ENCODE peak calls at places on chromosomes 2 and 18, in seven cellular contexts. One of them, this sample, is unnamed.

GRCh38 chr18:61331051-61331450 is 2.2 kb upstream of the CDH20 start:
- DNase-seq in T-helper 22 cell: no peak
- DNase-seq in HEK293T: no peak
- DNase-seq in globus pallidus: no peak
- DNase-seq in foreskin fibroblast: no peak
- DNase-seq in kidney: no peak
- DNase-seq in aorta: no peak
- DNase-seq in this sample: no peak

GRCh38 chr2:62593825-62594224 is 87.8 kb upstream of the TMEM17 start:
- DNase-seq in globus pallidus: no peak
- DNase-seq in HEK293T: no peak
- DNase-seq in kidney: no peak
- DNase-seq in T-helper 22 cell: no peak
- DNase-seq in aorta: no peak
- DNase-seq in foreskin fibroblast: no peak
- DNase-seq in this sample: no peak

GRCh38 chr2:189083088-189083487 is 96.5 kb downstream of the COL5A2 start:
- DNase-seq in globus pallidus: no peak
- DNase-seq in T-helper 22 cell: no peak
- DNase-seq in HEK293T: no peak
- DNase-seq in foreskin fibroblast: no peak
- DNase-seq in kidney: no peak
- DNase-seq in aorta: no peak
- DNase-seq in this sample: no peak

GRCh38 chr2:120346667-120347358 is 877 bp downstream of the INHBB start:
- DNase-seq in aorta: no peak
- DNase-seq in T-helper 22 cell: no peak
- DNase-seq in globus pallidus: no peak
- DNase-seq in HEK293T: no peak
- DNase-seq in foreskin fibroblast: peak
- DNase-seq in kidney: peak
- DNase-seq in this sample: no peak

GRCh38 chr18:46459789-46460455 is 197.1 kb downstream of the LOXHD1 start:
- DNase-seq in foreskin fibroblast: no peak
- DNase-seq in globus pallidus: no peak
- DNase-seq in kidney: no peak
- DNase-seq in HEK293T: no peak
- DNase-seq in T-helper 22 cell: no peak
- DNase-seq in aorta: no peak
- DNase-seq in this sample: no peak

GRCh38 chr2:46818141-46818552 is 97.5 kb downstream of the MCFD2 start:
- DNase-seq in aorta: peak
- DNase-seq in HEK293T: no peak
- DNase-seq in T-helper 22 cell: no peak
- DNase-seq in foreskin fibroblast: peak
- DNase-seq in kidney: peak
- DNase-seq in globus pallidus: no peak
- DNase-seq in this sample: no peak

GRCh38 chr18:10259075-10259474 is 195.4 kb upstream of the APCDD1 start:
- DNase-seq in kidney: no peak
- DNase-seq in foreskin fibroblast: no peak
- DNase-seq in T-helper 22 cell: no peak
- DNase-seq in globus pallidus: no peak
- DNase-seq in HEK293T: no peak
- DNase-seq in aorta: no peak
- DNase-seq in this sample: no peak

GRCh38 chr2:200603972-200604371 is 18.2 kb downstream of the AOX1 start:
- DNase-seq in aorta: no peak
- DNase-seq in globus pallidus: no peak
- DNase-seq in kidney: no peak
- DNase-seq in foreskin fibroblast: peak
- DNase-seq in T-helper 22 cell: no peak
- DNase-seq in HEK293T: no peak
- DNase-seq in this sample: no peak

GRCh38 chr18:78685250-78685979 is 294.2 kb upstream of the SALL3 start:
- DNase-seq in kidney: no peak
- DNase-seq in foreskin fibroblast: no peak
- DNase-seq in globus pallidus: no peak
- DNase-seq in HEK293T: no peak
- DNase-seq in T-helper 22 cell: no peak
- DNase-seq in aorta: no peak
- DNase-seq in this sample: no peak

GRCh38 chr2:238069021-238069709 is 8.4 kb downstream of the SCLY start:
- DNase-seq in HEK293T: no peak
- DNase-seq in T-helper 22 cell: no peak
- DNase-seq in globus pallidus: no peak
- DNase-seq in aorta: no peak
- DNase-seq in kidney: no peak
- DNase-seq in foreskin fibroblast: no peak
- DNase-seq in this sample: no peak

GRCh38 chr2:224927011-224927410 is 115.3 kb downstream of the DOCK10 start:
- DNase-seq in HEK293T: no peak
- DNase-seq in globus pallidus: no peak
- DNase-seq in kidney: no peak
- DNase-seq in foreskin fibroblast: no peak
- DNase-seq in aorta: no peak
- DNase-seq in T-helper 22 cell: no peak
- DNase-seq in this sample: no peak

GRCh38 chr2:189421644-189422043 is 19.6 kb upstream of the WDR75 start:
- DNase-seq in foreskin fibroblast: peak
- DNase-seq in HEK293T: no peak
- DNase-seq in aorta: no peak
- DNase-seq in kidney: no peak
- DNase-seq in globus pallidus: no peak
- DNase-seq in T-helper 22 cell: no peak
- DNase-seq in this sample: no peak

GRCh38 chr18:3397031-3397750 is 52.8 kb upstream of the TGIF1 start:
- DNase-seq in HEK293T: no peak
- DNase-seq in T-helper 22 cell: no peak
- DNase-seq in globus pallidus: peak
- DNase-seq in foreskin fibroblast: no peak
- DNase-seq in aorta: no peak
- DNase-seq in kidney: no peak
- DNase-seq in this sample: no peak

GRCh38 chr2:112491946-112492345 is 10.0 kb downstream of the TTL start:
- DNase-seq in kidney: no peak
- DNase-seq in foreskin fibroblast: no peak
- DNase-seq in globus pallidus: peak
- DNase-seq in T-helper 22 cell: no peak
- DNase-seq in aorta: no peak
- DNase-seq in HEK293T: no peak
- DNase-seq in this sample: no peak

GRCh38 chr18:52903858-52904257 is 563.9 kb downstream of the DCC start:
- DNase-seq in globus pallidus: peak
- DNase-seq in foreskin fibroblast: no peak
- DNase-seq in kidney: no peak
- DNase-seq in T-helper 22 cell: no peak
- DNase-seq in aorta: no peak
- DNase-seq in HEK293T: peak
- DNase-seq in this sample: no peak

GRCh38 chr2:95021847-95022246 is 3.7 kb upstream of the MAL start:
- DNase-seq in foreskin fibroblast: no peak
- DNase-seq in HEK293T: no peak
- DNase-seq in aorta: no peak
- DNase-seq in globus pallidus: peak
- DNase-seq in kidney: no peak
- DNase-seq in T-helper 22 cell: no peak
- DNase-seq in this sample: no peak

GRCh38 chr18:35620765-35621164 is 39.2 kb downstream of the GALNT1 start:
- DNase-seq in aorta: no peak
- DNase-seq in foreskin fibroblast: no peak
- DNase-seq in HEK293T: no peak
- DNase-seq in globus pallidus: peak
- DNase-seq in kidney: no peak
- DNase-seq in T-helper 22 cell: no peak
- DNase-seq in this sample: no peak

GRCh38 chr2:238136820-238137537 is 1.5 kb upstream of the KLHL30 start:
- DNase-seq in foreskin fibroblast: peak
- DNase-seq in HEK293T: no peak
- DNase-seq in globus pallidus: no peak
- DNase-seq in kidney: peak
- DNase-seq in aorta: peak
- DNase-seq in T-helper 22 cell: no peak
- DNase-seq in this sample: peak

GRCh38 chr2:126908721-126909177 is 10.1 kb downstream of the TEX51 start:
- DNase-seq in foreskin fibroblast: no peak
- DNase-seq in globus pallidus: no peak
- DNase-seq in T-helper 22 cell: no peak
- DNase-seq in kidney: peak
- DNase-seq in HEK293T: no peak
- DNase-seq in aorta: no peak
- DNase-seq in this sample: no peak

GRCh38 chr2:156181208-156181607 is 151.3 kb downstream of the NR4A2 start:
- DNase-seq in globus pallidus: no peak
- DNase-seq in kidney: no peak
- DNase-seq in HEK293T: no peak
- DNase-seq in aorta: no peak
- DNase-seq in T-helper 22 cell: no peak
- DNase-seq in foreskin fibroblast: no peak
- DNase-seq in this sample: no peak

GRCh38 chr2:172234716-172235661 is 132.3 kb upstream of the DLX2 start:
- DNase-seq in T-helper 22 cell: no peak
- DNase-seq in HEK293T: peak
- DNase-seq in kidney: peak
- DNase-seq in foreskin fibroblast: peak
- DNase-seq in aorta: no peak
- DNase-seq in globus pallidus: no peak
- DNase-seq in this sample: no peak

GRCh38 chr18:57113783-57114465 is 33.0 kb upstream of the BOD1L2 start:
- DNase-seq in aorta: no peak
- DNase-seq in HEK293T: no peak
- DNase-seq in globus pallidus: peak
- DNase-seq in foreskin fibroblast: no peak
- DNase-seq in T-helper 22 cell: no peak
- DNase-seq in kidney: no peak
- DNase-seq in this sample: no peak

GRCh38 chr18:11669271-11669947 is 19.7 kb upstream of the GNAL start:
- DNase-seq in aorta: no peak
- DNase-seq in globus pallidus: no peak
- DNase-seq in T-helper 22 cell: no peak
- DNase-seq in HEK293T: no peak
- DNase-seq in foreskin fibroblast: no peak
- DNase-seq in kidney: no peak
- DNase-seq in this sample: no peak

GRCh38 chr2:217990791-217991465 is 11.9 kb downstream of the TNS1 start:
- DNase-seq in HEK293T: no peak
- DNase-seq in T-helper 22 cell: no peak
- DNase-seq in kidney: peak
- DNase-seq in foreskin fibroblast: no peak
- DNase-seq in globus pallidus: no peak
- DNase-seq in aorta: peak
- DNase-seq in this sample: no peak

GRCh38 chr2:112679484-112679883 is 33.7 kb downstream of the SLC20A1 start:
- DNase-seq in globus pallidus: peak
- DNase-seq in kidney: no peak
- DNase-seq in foreskin fibroblast: peak
- DNase-seq in aorta: no peak
- DNase-seq in T-helper 22 cell: no peak
- DNase-seq in HEK293T: no peak
- DNase-seq in this sample: no peak

GRCh38 chr2:237955640-237956401 is 11.0 kb upstream of the UBE2F start:
- DNase-seq in foreskin fibroblast: peak
- DNase-seq in T-helper 22 cell: no peak
- DNase-seq in kidney: no peak
- DNase-seq in globus pallidus: no peak
- DNase-seq in HEK293T: no peak
- DNase-seq in aorta: peak
- DNase-seq in this sample: no peak

GRCh38 chr2:233799087-233799665 is 21.0 kb downstream of the MROH2A start:
- DNase-seq in T-helper 22 cell: no peak
- DNase-seq in globus pallidus: no peak
- DNase-seq in kidney: peak
- DNase-seq in aorta: peak
- DNase-seq in HEK293T: no peak
- DNase-seq in foreskin fibroblast: no peak
- DNase-seq in this sample: no peak

GRCh38 chr2:68819556-68819955 is 51.6 kb downstream of the BMP10 start:
- DNase-seq in foreskin fibroblast: no peak
- DNase-seq in kidney: no peak
- DNase-seq in aorta: no peak
- DNase-seq in T-helper 22 cell: no peak
- DNase-seq in HEK293T: no peak
- DNase-seq in globus pallidus: no peak
- DNase-seq in this sample: no peak

GRCh38 chr2:46663614-46664013 is 184.2 kb downstream of the TMEM247 start:
- DNase-seq in kidney: no peak
- DNase-seq in aorta: no peak
- DNase-seq in HEK293T: no peak
- DNase-seq in globus pallidus: no peak
- DNase-seq in T-helper 22 cell: no peak
- DNase-seq in foreskin fibroblast: no peak
- DNase-seq in this sample: no peak

GRCh38 chr18:74709451-74709850 is 111.8 kb downstream of the ZNF407 start:
- DNase-seq in kidney: no peak
- DNase-seq in T-helper 22 cell: no peak
- DNase-seq in HEK293T: no peak
- DNase-seq in foreskin fibroblast: no peak
- DNase-seq in aorta: no peak
- DNase-seq in globus pallidus: no peak
- DNase-seq in this sample: no peak

GRCh38 chr18:59918320-59918755 is 18.5 kb downstream of the PMAIP1 start:
- DNase-seq in globus pallidus: no peak
- DNase-seq in foreskin fibroblast: peak
- DNase-seq in HEK293T: peak
- DNase-seq in aorta: no peak
- DNase-seq in kidney: peak
- DNase-seq in T-helper 22 cell: no peak
- DNase-seq in this sample: no peak

This sample was measured in AG09319.